ENCODE peak calls at places on chromosomes 13 and 19, in eight cellular contexts. R is lower leg skin; B is endothelial cell of umbilical vein; T is activated CD8-positive, alpha-beta T cell treated with anti-CD3 and anti-CD28 coated beads for 36 hours; U is dorsolateral prefrontal cortex; W is IMR-90; C is A549; J is tibial artery. E is an unnamed sample.

GRCh38 chr13:97285221-97285955 is 63.3 kb downstream of the MBNL2 start:
- DNase-seq in R (no peak), B (peak; percentile 47), T (no peak), U (no peak), W (no peak), C (no peak), J (no peak), E (no peak)

GRCh38 chr19:17054746-17055145 is 20.5 kb downstream of the HAUS8 start:
- DNase-seq in R (no peak), B (no peak), T (no peak), U (no peak), W (no peak), C (no peak), J (no peak), E (no peak)

GRCh38 chr13:37869756-37870488 is at the start of gene TRPC4:
- DNase-seq in R (no peak), B (peak; percentile 22), T (no peak), U (peak; percentile 45), W (peak; percentile 59), C (peak; percentile 30), J (peak; percentile 81), E (peak; percentile 35)

GRCh38 chr19:38224014-38224862 is at the start of gene DPF1:
- DNase-seq in R (no peak), B (peak; percentile 61), T (peak; percentile 77), U (peak; percentile 74), W (peak; percentile 56), C (peak; percentile 92), J (no peak), E (peak; percentile 65)

GRCh38 chr13:27659466-27659865 is 37.8 kb downstream of the POLR1D start:
- DNase-seq in R (no peak), B (no peak), T (no peak), U (no peak), W (no peak), C (no peak), J (no peak), E (no peak)

GRCh38 chr13:34207334-34207733 is 389.4 kb downstream of the RFC3 start:
- DNase-seq in R (no peak), B (peak; percentile 34), T (no peak), U (no peak), W (peak; percentile 70), C (peak; percentile 81), J (no peak), E (no peak)

GRCh38 chr19:14147797-14148605 is 11.6 kb upstream of the ASF1B start:
- DNase-seq in R (peak; percentile 35), B (peak; percentile 77), T (peak; percentile 73), U (peak; percentile 78), W (peak; percentile 57), C (peak; percentile 45), J (peak; percentile 85), E (no peak)

GRCh38 chr19:3968556-3969434 is 2.1 kb downstream of the DAPK3 start:
- DNase-seq in R (peak; percentile 89), B (peak; percentile 100), T (no peak), U (no peak), W (peak; percentile 100), C (peak; percentile 97), J (peak; percentile 98), E (peak; percentile 85)

GRCh38 chr19:45564131-45564780 is 20.3 kb downstream of the OPA3 start:
- DNase-seq in R (no peak), B (no peak), T (no peak), U (no peak), W (no peak), C (no peak), J (no peak), E (no peak)

DNA sequence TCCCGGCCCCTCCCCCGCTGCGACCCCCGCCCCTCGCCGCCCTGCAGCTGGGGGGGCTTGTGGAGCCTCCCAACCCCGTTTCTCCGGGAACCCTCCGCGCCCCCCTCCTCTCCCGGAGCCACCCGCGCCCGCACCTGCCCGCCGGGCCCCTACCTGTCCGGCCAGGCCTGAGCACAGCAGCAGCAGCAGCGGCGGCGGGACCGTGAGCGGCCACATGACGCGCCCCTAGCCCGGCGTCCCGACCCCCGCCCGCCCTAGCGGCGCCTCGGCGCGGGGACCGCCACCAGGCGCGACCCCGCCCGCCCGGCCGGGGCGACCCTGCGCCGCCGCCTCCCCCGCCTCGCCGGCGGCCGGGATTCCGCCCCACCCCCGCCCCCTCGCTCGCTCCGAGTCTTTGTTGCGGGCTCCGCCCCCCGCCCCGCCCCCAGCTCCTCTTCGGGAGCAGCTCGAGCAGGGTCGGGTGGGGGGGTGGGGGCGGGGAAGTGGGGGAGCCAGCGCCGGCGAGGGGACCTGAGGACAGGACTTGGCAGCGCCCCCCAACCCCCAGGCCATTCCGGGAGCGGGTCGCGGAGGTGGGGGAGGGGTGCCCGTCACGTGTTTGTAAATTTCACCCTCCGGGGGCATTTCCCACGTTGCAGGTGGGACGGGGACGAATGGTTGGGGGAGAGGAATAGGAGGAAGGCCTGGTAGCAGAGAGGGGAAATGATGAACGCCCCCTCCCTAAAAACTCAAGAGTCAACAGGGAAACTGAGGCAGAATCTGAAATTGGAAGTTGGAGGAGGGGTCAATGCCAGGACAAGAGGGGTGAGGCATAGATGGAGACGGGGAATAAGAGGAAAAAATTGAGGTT is at the start of gene OLFM2:
- DNase-seq in R (no peak), B (no peak), T (peak; percentile 33), U (no peak), W (no peak), C (no peak), J (no peak), E (peak; percentile 49)
- TF ChIP-seq CTCF in R (no peak), B (no peak), T (no peak), U (no peak), W (no peak), C (no peak), J (no peak), E (no peak)

DNA sequence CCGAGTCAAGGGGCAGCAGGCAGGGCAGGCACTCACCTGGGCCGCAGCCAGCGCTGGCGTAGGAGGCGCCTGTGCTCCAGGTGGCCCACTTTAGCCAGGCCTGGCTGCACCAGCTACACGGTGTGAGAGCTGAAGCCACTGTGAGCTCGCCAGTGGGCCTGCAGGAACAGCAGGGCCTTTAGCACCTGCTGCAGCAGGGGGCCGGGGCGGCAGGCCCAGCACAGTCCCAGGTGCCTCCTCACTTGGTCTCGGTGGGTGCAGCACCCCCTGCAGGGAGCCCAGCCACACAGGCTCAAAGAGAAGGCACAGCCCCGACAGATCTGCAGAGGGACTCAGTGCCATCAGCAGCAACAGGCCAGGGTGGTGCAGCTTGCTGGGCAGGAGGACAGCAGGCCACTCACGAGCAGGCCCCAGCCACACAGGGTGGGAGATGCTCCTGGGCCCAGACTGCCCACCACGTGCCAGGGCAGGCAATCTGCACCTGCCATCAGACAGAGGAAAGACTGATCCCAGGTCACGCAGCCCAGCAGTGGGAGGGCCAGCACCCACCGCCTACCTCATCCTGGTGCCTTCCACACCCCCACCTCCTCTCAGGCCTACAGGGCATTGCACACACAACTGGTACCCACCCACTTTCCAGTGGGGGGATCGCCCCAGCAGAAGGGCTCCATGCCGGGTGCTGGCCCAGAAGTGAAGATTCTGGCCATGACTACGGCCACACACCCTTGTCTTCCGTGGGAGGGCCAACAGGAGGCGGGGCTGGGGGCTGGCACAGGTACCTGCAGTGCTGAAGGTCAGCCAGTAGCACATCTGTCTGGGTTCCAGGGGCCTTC is 15.8 kb downstream of the ARHGAP33 start:
- DNase-seq in R (no peak), B (no peak), T (peak; percentile 39), U (no peak), W (no peak), C (peak; percentile 38), J (no peak), E (no peak)
- TF ChIP-seq CTCF in R (no peak), B (no peak), T (no peak), U (no peak), W (peak; percentile 7), C (peak; percentile 24), J (no peak), E (no peak)

GRCh38 chr19:18998276-18998675 is 35.0 kb downstream of the SUGP2 start:
- DNase-seq in R (no peak), B (no peak), T (no peak), U (no peak), W (no peak), C (no peak), J (no peak), E (no peak)

GRCh38 chr19:18996351-18996750 is 37.0 kb downstream of the SUGP2 start:
- DNase-seq in R (no peak), B (no peak), T (no peak), U (no peak), W (no peak), C (no peak), J (no peak), E (no peak)

GRCh38 chr19:18999016-18999758 is 34.1 kb downstream of the SUGP2 start:
- DNase-seq in R (no peak), B (peak; percentile 50), T (no peak), U (no peak), W (peak; percentile 58), C (no peak), J (no peak), E (no peak)

GRCh38 chr19:18996796-18997394 is 36.4 kb downstream of the SUGP2 start:
- DNase-seq in R (no peak), B (no peak), T (no peak), U (no peak), W (no peak), C (no peak), J (no peak), E (no peak)

DNA sequence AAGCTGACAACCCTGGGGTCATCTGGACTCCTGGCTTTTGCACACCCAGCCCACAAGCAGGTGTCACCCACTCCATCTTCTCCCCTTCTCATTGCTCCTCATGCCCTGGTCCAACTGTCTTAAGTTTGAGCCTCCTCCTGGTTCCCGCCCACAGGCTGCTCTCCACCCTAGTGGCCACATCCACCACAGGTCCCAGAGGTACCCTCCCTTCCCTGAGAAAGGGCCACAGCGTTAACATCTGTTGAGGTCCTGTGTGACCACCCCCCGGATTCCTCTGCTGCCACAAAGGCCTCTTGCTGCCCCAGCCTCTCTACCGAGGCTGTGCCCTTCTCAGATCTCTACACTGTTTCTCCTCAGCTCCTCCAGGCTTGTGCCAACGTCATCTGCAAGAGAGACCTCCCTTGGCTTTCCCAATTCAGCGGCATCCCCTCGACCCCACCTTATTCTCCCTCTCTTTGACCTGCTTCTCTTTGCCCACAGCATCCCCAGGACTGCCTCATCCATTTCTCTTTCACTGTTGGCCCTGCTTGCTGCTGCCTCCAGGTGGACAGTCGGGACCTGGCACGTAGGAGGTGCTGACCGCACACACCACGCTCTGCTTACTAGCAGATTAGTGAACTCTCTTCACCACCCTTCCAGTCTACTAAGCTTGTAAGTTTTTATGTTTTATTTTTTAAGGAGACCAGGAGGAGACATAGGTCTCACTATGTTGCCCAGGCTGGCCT is 33.3 kb downstream of the SUGP2 start:
- DNase-seq in R (no peak), B (no peak), T (no peak), U (no peak), W (peak; percentile 10), C (peak; percentile 20), J (no peak), E (no peak)
- TF ChIP-seq CTCF in R (no peak), B (peak; percentile 40), T (no peak), U (no peak), W (peak; percentile 24), C (no peak), J (no peak), E (no peak)

GRCh38 chr19:49938662-49939061 is 9.4 kb upstream of the NUP62 start:
- DNase-seq in R (no peak), B (no peak), T (no peak), U (no peak), W (no peak), C (no peak), J (no peak), E (no peak)

GRCh38 chr19:49936549-49936948 is 7.2 kb upstream of the NUP62 start:
- DNase-seq in R (no peak), B (no peak), T (no peak), U (no peak), W (no peak), C (no peak), J (no peak), E (no peak)

GRCh38 chr19:49940482-49940791 is 11.1 kb upstream of the NUP62 start:
- DNase-seq in R (no peak), B (no peak), T (no peak), U (no peak), W (no peak), C (no peak), J (no peak), E (no peak)

GRCh38 chr19:49939721-49940481 is 10.6 kb upstream of the NUP62 start:
- DNase-seq in R (no peak), B (no peak), T (peak; percentile 27), U (no peak), W (no peak), C (peak; percentile 31), J (no peak), E (no peak)
- TF ChIP-seq CTCF in R (no peak), B (peak; percentile 13), T (peak; percentile 30), U (no peak), W (no peak), C (no peak), J (no peak), E (no peak)